ENCODE peak calls at places on chromosomes 13 and 19, in seven cellular contexts. N is H1, S is SK-N-SH, F is HCT116, W is K562, T is HepG2, K is GM12878. P is an unnamed sample.

GRCh38 chr13:66128692-66129269 is 1101.4 kb downstream of the PCDH9 start:
- DNase-seq in N (no peak), S (no peak), F (no peak), W (no peak), T (no peak), K (no peak), P (no peak)

GRCh38 chr13:75760182-75760981 is 124.3 kb downstream of the LMO7 start:
- DNase-seq in N (no peak), S (no peak), F (peak), W (no peak), T (peak), K (no peak), P (peak)

GRCh38 chr19:3186377-3186688 is 603 bp downstream of the NCLN start:
- DNase-seq in N (no peak), S (peak), F (no peak), W (no peak), T (no peak), K (no peak), P (no peak)

GRCh38 chr19:28457620-28458019 is 755.3 kb downstream of the UQCRFS1 start:
- DNase-seq in N (no peak), S (no peak), F (no peak), W (no peak), T (no peak), K (no peak), P (no peak)

GRCh38 chr13:44759222-44759721 is 183.1 kb upstream of the TSC22D1 start:
- DNase-seq in N (no peak), S (no peak), F (no peak), W (no peak), T (no peak), K (no peak), P (no peak)

GRCh38 chr19:42250666-42251531 is 4.0 kb downstream of the ERF start:
- DNase-seq in N (no peak), S (peak), F (no peak), W (no peak), T (no peak), K (no peak), P (no peak)

GRCh38 chr13:33869005-33869404 is 51.1 kb downstream of the RFC3 start:
- DNase-seq in N (no peak), S (no peak), F (no peak), W (no peak), T (no peak), K (no peak), P (no peak)

GRCh38 chr19:17687857-17688784 is at the start of gene UNC13A:
- DNase-seq in N (no peak), S (peak), F (no peak), W (peak), T (no peak), K (no peak), P (peak)

GRCh38 chr19:49019242-49019932 is 2.5 kb upstream of the LHB start:
- DNase-seq in N (peak), S (peak), F (peak), W (peak), T (peak), K (no peak), P (peak)

GRCh38 chr13:106083620-106084350 is 451.7 kb downstream of the EFNB2 start:
- DNase-seq in N (no peak), S (peak), F (peak), W (no peak), T (peak), K (no peak), P (no peak)

GRCh38 chr13:110466261-110466660 is 95.3 kb downstream of the RAB20 start:
- DNase-seq in N (no peak), S (no peak), F (no peak), W (no peak), T (no peak), K (no peak), P (no peak)

GRCh38 chr13:26988059-26988769 is 183.4 kb downstream of the USP12 start:
- DNase-seq in N (no peak), S (no peak), F (no peak), W (no peak), T (peak), K (no peak), P (no peak)

GRCh38 chr13:27644302-27644701 is 22.6 kb downstream of the POLR1D start:
- DNase-seq in N (no peak), S (no peak), F (peak), W (no peak), T (no peak), K (no peak), P (no peak)

GRCh38 chr19:40332669-40333068 is 15.5 kb downstream of the C19orf47 start:
- DNase-seq in N (no peak), S (no peak), F (no peak), W (no peak), T (no peak), K (no peak), P (no peak)

GRCh38 chr13:81686877-81687276 is 1346.0 kb upstream of the SPRY2 start:
- DNase-seq in N (no peak), S (peak), F (no peak), W (no peak), T (no peak), K (no peak), P (no peak)

GRCh38 chr13:40609972-40610726 is 56.3 kb downstream of the FOXO1 start:
- DNase-seq in N (no peak), S (no peak), F (no peak), W (no peak), T (no peak), K (no peak), P (no peak)

GRCh38 chr13:44431150-44431549 is 57.5 kb downstream of the SERP2 start:
- DNase-seq in N (no peak), S (no peak), F (no peak), W (no peak), T (peak), K (no peak), P (no peak)

GRCh38 chr19:29018542-29018941 is 194.4 kb downstream of the UQCRFS1 start:
- DNase-seq in N (no peak), S (no peak), F (no peak), W (no peak), T (no peak), K (no peak), P (no peak)

GRCh38 chr13:40662866-40663265 is 3.6 kb downstream of the FOXO1 start:
- DNase-seq in N (no peak), S (no peak), F (no peak), W (no peak), T (no peak), K (peak), P (no peak)

GRCh38 chr19:40393894-40394815 is 4.2 kb upstream of the HIPK4 start:
- DNase-seq in N (no peak), S (no peak), F (no peak), W (no peak), T (no peak), K (no peak), P (no peak)

GRCh38 chr13:102940770-102941169 is 94.9 kb downstream of the ERCC5 start:
- DNase-seq in N (no peak), S (no peak), F (no peak), W (no peak), T (no peak), K (no peak), P (no peak)

GRCh38 chr19:33620611-33621010 is 1.1 kb upstream of the CHST8 start:
- DNase-seq in N (no peak), S (no peak), F (no peak), W (no peak), T (no peak), K (no peak), P (no peak)

GRCh38 chr13:40640845-40641458 is 25.5 kb downstream of the FOXO1 start:
- DNase-seq in N (no peak), S (no peak), F (no peak), W (no peak), T (no peak), K (no peak), P (no peak)

GRCh38 chr19:45514376-45515051 is 7.2 kb downstream of the VASP start:
- DNase-seq in N (no peak), S (no peak), F (no peak), W (no peak), T (peak), K (no peak), P (no peak)

GRCh38 chr13:44396963-44397580 is 23.4 kb downstream of the SERP2 start:
- DNase-seq in N (no peak), S (peak), F (no peak), W (peak), T (no peak), K (no peak), P (no peak)

GRCh38 chr19:35546532-35546931 is 1.1 kb downstream of the TMEM147 start:
- DNase-seq in N (no peak), S (no peak), F (no peak), W (no peak), T (no peak), K (no peak), P (no peak)

GRCh38 chr13:108777421-108778420 is 148.3 kb downstream of the MYO16 start:
- DNase-seq in N (peak), S (no peak), F (peak), W (no peak), T (peak), K (no peak), P (no peak)

GRCh38 chr13:36158606-36159005 is 27.4 kb upstream of the DCLK1 start:
- DNase-seq in N (no peak), S (no peak), F (no peak), W (no peak), T (no peak), K (no peak), P (no peak)

GRCh38 chr19:6952956-6953355 is 65.6 kb downstream of the ADGRE1 start:
- DNase-seq in N (no peak), S (no peak), F (no peak), W (no peak), T (no peak), K (no peak), P (peak)

DNA sequence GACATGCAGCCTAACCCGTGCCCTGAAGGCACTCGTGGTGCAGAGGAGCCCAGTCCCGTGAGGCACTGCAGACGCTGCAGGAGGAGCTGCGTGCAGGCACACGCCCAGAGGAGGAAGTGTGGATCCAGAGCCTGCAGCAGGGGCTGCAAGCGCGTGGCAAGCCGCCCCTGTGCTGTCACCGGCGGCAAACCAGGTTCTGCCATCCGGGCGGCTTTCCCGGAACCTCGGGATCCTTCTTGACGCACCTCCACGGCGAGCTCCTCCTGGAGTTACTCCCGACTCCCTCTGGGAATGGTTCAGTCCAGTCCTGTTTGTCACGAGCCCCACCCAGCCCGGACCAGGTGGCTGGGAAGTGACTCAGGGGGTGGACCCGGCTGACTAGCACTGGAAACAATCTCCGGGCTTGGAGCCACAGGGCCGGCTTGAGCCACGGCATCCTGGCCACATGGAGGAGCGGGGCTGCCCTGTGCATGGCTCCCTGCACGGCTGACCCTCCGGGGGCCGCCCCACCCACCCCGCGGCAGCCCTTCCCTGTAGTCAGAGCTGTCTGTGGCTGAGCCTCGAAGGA is 10.2 kb downstream of the DPP9 start:
- DNase-seq in N (no peak), S (peak), F (peak), W (no peak), T (no peak), K (no peak), P (no peak)
- TF ChIP-seq JUND in N (no peak), S (peak), F (peak), W (no peak), T (no peak), K (no peak), P (no peak)

GRCh38 chr13:113369189-113369588 is 5.3 kb upstream of the GRTP1 start:
- DNase-seq in N (no peak), S (no peak), F (no peak), W (no peak), T (no peak), K (no peak), P (no peak)

GRCh38 chr13:113373811-113374485 is 10.0 kb upstream of the GRTP1 start:
- DNase-seq in N (no peak), S (no peak), F (no peak), W (no peak), T (no peak), K (no peak), P (no peak)

GRCh38 chr13:113369881-113370280 is 6.0 kb upstream of the GRTP1 start:
- DNase-seq in N (no peak), S (no peak), F (no peak), W (no peak), T (no peak), K (no peak), P (no peak)

GRCh38 chr13:113367771-113368170 is 3.8 kb upstream of the GRTP1 start:
- DNase-seq in N (no peak), S (no peak), F (no peak), W (no peak), T (no peak), K (no peak), P (no peak)

GRCh38 chr13:113371061-113371460 is 7.1 kb upstream of the GRTP1 start:
- DNase-seq in N (no peak), S (no peak), F (no peak), W (no peak), T (no peak), K (no peak), P (no peak)
- TF ChIP-seq JUND in N (no peak), S (no peak), F (no peak), W (no peak), T (no peak), K (no peak), P (no peak)

GRCh38 chr13:95445116-95445515 is 107.4 kb upstream of the CLDN10 start:
- DNase-seq in N (no peak), S (no peak), F (no peak), W (no peak), T (no peak), K (no peak), P (no peak)
- TF ChIP-seq JUND in N (no peak), S (no peak), F (no peak), W (no peak), T (no peak), K (no peak), P (no peak)

GRCh38 chr19:51346742-51347141 is 4.8 kb upstream of the VSIG10L start:
- DNase-seq in N (no peak), S (no peak), F (no peak), W (no peak), T (no peak), K (no peak), P (no peak)

GRCh38 chr19:51341976-51342580 is at the start of gene VSIG10L:
- DNase-seq in N (no peak), S (no peak), F (no peak), W (no peak), T (no peak), K (no peak), P (peak)

GRCh38 chr19:51342631-51343569 is 961 bp upstream of the VSIG10L start:
- DNase-seq in N (no peak), S (no peak), F (no peak), W (no peak), T (no peak), K (no peak), P (no peak)

GRCh38 chr19:51347209-51347928 is 5.4 kb upstream of the VSIG10L start:
- DNase-seq in N (no peak), S (no peak), F (no peak), W (no peak), T (peak), K (no peak), P (no peak)

DNA sequence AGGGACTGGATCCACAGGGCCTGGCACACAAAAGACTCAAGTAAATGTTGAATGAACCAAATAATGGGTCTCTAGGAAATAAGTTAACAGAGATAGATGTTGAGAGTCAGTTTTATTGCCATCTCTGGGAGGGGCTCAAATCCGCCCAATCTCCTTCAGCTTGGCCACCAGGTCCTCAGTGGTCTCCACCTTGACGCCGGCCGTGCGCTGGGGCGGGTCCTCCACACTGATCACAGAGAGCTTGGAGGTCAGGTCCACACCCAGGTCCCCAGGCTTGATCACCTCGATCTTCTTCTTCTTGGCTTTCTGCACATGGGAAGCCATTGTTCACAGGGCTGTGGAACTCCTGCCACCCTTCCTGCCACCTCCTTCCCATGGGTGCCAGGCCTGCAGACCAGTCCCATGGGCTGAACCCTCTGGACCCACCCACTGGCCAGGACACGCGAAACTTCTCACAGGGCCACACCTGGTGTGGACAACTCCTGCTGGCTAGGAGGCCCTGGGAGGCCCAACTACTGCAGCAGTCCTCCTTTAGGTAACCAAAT is 3.2 kb upstream of the VSIG10L start:
- DNase-seq in N (no peak), S (no peak), F (no peak), W (no peak), T (no peak), K (no peak), P (no peak)
- TF ChIP-seq JUND in N (no peak), S (no peak), F (no peak), W (no peak), T (no peak), K (no peak), P (no peak)

DNA sequence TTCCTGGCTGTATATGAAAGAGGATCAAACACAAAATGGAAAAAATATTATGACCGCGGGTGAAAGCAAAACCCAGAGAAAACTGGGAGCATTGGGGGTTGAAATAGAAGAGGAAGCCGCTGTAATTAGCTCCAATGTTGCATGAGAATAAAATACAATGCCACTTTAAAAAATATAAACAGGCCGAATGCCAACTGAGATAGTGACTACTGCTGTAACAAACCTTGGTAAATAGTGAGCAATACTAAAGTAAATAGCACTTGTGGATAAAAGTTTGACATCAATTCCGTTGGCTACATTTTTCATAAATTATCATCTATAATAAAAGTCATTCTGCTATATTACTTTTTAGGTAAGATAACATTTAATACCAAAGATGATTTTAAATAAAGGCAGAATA is 395.8 kb upstream of the MIR17HG start:
- DNase-seq in N (no peak), S (no peak), F (no peak), W (no peak), T (no peak), K (no peak), P (no peak)
- TF ChIP-seq JUND in N (no peak), S (no peak), F (no peak), W (no peak), T (no peak), K (no peak), P (no peak)

GRCh38 chr19:870314-870713 is 10.8 kb downstream of the CFD start:
- DNase-seq in N (no peak), S (no peak), F (no peak), W (no peak), T (no peak), K (no peak), P (no peak)

GRCh38 chr19:867855-868457 is 8.5 kb downstream of the CFD start:
- DNase-seq in N (no peak), S (no peak), F (no peak), W (no peak), T (no peak), K (no peak), P (no peak)

GRCh38 chr19:870963-871401 is 11.5 kb downstream of the CFD start:
- DNase-seq in N (no peak), S (peak), F (no peak), W (no peak), T (no peak), K (no peak), P (no peak)

GRCh38 chr19:868458-869244 is 9.2 kb downstream of the CFD start:
- DNase-seq in N (no peak), S (no peak), F (no peak), W (no peak), T (no peak), K (no peak), P (no peak)

GRCh38 chr19:869245-870177 is 10.0 kb downstream of the CFD start:
- DNase-seq in N (no peak), S (no peak), F (peak), W (no peak), T (no peak), K (no peak), P (no peak)
- TF ChIP-seq JUND in N (no peak), S (no peak), F (peak), W (peak), T (no peak), K (no peak), P (no peak)

P was measured in T47D.